ENCODE peak calls at places on chromosomes 11 and 22, in nine cellular contexts. One of them, this sample, is unnamed.

GRCh38 chr11:88335284-88335683 is 2.3 kb downstream of the CTSC start:
- DNase-seq in skeletal muscle cell: no peak
- DNase-seq in right cardiac atrium: no peak
- DNase-seq in AG04449: no peak
- DNase-seq in cardiac fibroblast: no peak
- DNase-seq in cardiac muscle cell: peak; percentile 28
- DNase-seq in fibroblast of villous mesenchyme: peak; percentile 23
- DNase-seq in GM23248: no peak
- DNase-seq in mesenchymal stem cell: no peak
- DNase-seq in this sample: no peak

GRCh38 chr11:23232652-23233051 is 372.4 kb upstream of the CCDC179 start:
- DNase-seq in fibroblast of villous mesenchyme: no peak
- DNase-seq in cardiac fibroblast: no peak
- DNase-seq in GM23248: peak; percentile 4
- DNase-seq in right cardiac atrium: no peak
- DNase-seq in mesenchymal stem cell: no peak
- DNase-seq in cardiac muscle cell: no peak
- DNase-seq in skeletal muscle cell: no peak
- DNase-seq in AG04449: no peak
- DNase-seq in this sample: no peak

GRCh38 chr11:125701858-125702621 is 21.4 kb upstream of the ACRV1 start:
- DNase-seq in mesenchymal stem cell: no peak
- DNase-seq in AG04449: no peak
- DNase-seq in skeletal muscle cell: no peak
- DNase-seq in fibroblast of villous mesenchyme: no peak
- DNase-seq in cardiac muscle cell: no peak
- DNase-seq in GM23248: no peak
- DNase-seq in cardiac fibroblast: no peak
- DNase-seq in right cardiac atrium: no peak
- DNase-seq in this sample: no peak

GRCh38 chr11:15148181-15148580 is 33.5 kb downstream of the INSC start:
- DNase-seq in GM23248: peak; percentile 54
- DNase-seq in skeletal muscle cell: peak; percentile 50
- DNase-seq in cardiac fibroblast: peak; percentile 47
- DNase-seq in right cardiac atrium: no peak
- DNase-seq in fibroblast of villous mesenchyme: no peak
- DNase-seq in mesenchymal stem cell: no peak
- DNase-seq in cardiac muscle cell: no peak
- DNase-seq in AG04449: no peak
- DNase-seq in this sample: no peak

GRCh38 chr22:44547371-44547770 is 49.3 kb upstream of the RTL6 start:
- DNase-seq in skeletal muscle cell: no peak
- DNase-seq in mesenchymal stem cell: no peak
- DNase-seq in cardiac fibroblast: no peak
- DNase-seq in GM23248: no peak
- DNase-seq in right cardiac atrium: no peak
- DNase-seq in fibroblast of villous mesenchyme: no peak
- DNase-seq in AG04449: no peak
- DNase-seq in cardiac muscle cell: no peak
- DNase-seq in this sample: no peak

GRCh38 chr11:27468643-27469332 is 3.8 kb downstream of the LGR4 start:
- DNase-seq in GM23248: peak; percentile 88
- DNase-seq in cardiac fibroblast: peak; percentile 84
- DNase-seq in cardiac muscle cell: no peak
- DNase-seq in AG04449: no peak
- DNase-seq in mesenchymal stem cell: peak; percentile 75
- DNase-seq in skeletal muscle cell: no peak
- DNase-seq in right cardiac atrium: no peak
- DNase-seq in fibroblast of villous mesenchyme: no peak
- DNase-seq in this sample: no peak

GRCh38 chr22:50684501-50684900 is 11.9 kb downstream of the SHANK3 start:
- DNase-seq in fibroblast of villous mesenchyme: no peak
- DNase-seq in right cardiac atrium: no peak
- DNase-seq in AG04449: no peak
- DNase-seq in mesenchymal stem cell: no peak
- DNase-seq in skeletal muscle cell: no peak
- DNase-seq in cardiac fibroblast: no peak
- DNase-seq in cardiac muscle cell: no peak
- DNase-seq in GM23248: no peak
- DNase-seq in this sample: no peak

GRCh38 chr11:126319374-126319740 is 15.5 kb downstream of the DCPS start:
- DNase-seq in right cardiac atrium: no peak
- DNase-seq in AG04449: no peak
- DNase-seq in skeletal muscle cell: no peak
- DNase-seq in cardiac muscle cell: no peak
- DNase-seq in GM23248: peak; percentile 61
- DNase-seq in fibroblast of villous mesenchyme: peak; percentile 26
- DNase-seq in cardiac fibroblast: no peak
- DNase-seq in mesenchymal stem cell: no peak
- DNase-seq in this sample: no peak

GRCh38 chr11:44258839-44259420 is 51.0 kb downstream of the ALX4 start:
- DNase-seq in skeletal muscle cell: no peak
- DNase-seq in cardiac muscle cell: no peak
- DNase-seq in GM23248: no peak
- DNase-seq in right cardiac atrium: no peak
- DNase-seq in AG04449: no peak
- DNase-seq in fibroblast of villous mesenchyme: no peak
- DNase-seq in mesenchymal stem cell: no peak
- DNase-seq in cardiac fibroblast: no peak
- DNase-seq in this sample: no peak

GRCh38 chr11:128522943-128523518 is 64.3 kb downstream of the ETS1 start:
- DNase-seq in skeletal muscle cell: no peak
- DNase-seq in cardiac muscle cell: no peak
- DNase-seq in fibroblast of villous mesenchyme: no peak
- DNase-seq in AG04449: no peak
- DNase-seq in right cardiac atrium: no peak
- DNase-seq in cardiac fibroblast: no peak
- DNase-seq in GM23248: peak; percentile 57
- DNase-seq in mesenchymal stem cell: peak; percentile 47
- DNase-seq in this sample: no peak

GRCh38 chr11:26621147-26621546 is 49.1 kb upstream of the MUC15 start:
- DNase-seq in cardiac muscle cell: peak; percentile 33
- DNase-seq in fibroblast of villous mesenchyme: peak; percentile 25
- DNase-seq in cardiac fibroblast: peak; percentile 91
- DNase-seq in AG04449: peak; percentile 81
- DNase-seq in right cardiac atrium: no peak
- DNase-seq in skeletal muscle cell: peak; percentile 90
- DNase-seq in GM23248: peak; percentile 93
- DNase-seq in mesenchymal stem cell: peak; percentile 73
- DNase-seq in this sample: peak; percentile 16

GRCh38 chr11:70625921-70626518 is 227.7 kb downstream of the CTTN start:
- DNase-seq in right cardiac atrium: no peak
- DNase-seq in GM23248: no peak
- DNase-seq in cardiac muscle cell: no peak
- DNase-seq in mesenchymal stem cell: no peak
- DNase-seq in fibroblast of villous mesenchyme: no peak
- DNase-seq in AG04449: no peak
- DNase-seq in skeletal muscle cell: no peak
- DNase-seq in cardiac fibroblast: no peak
- DNase-seq in this sample: no peak

GRCh38 chr11:128625316-128625715 is 38.0 kb upstream of the ETS1 start:
- DNase-seq in right cardiac atrium: no peak
- DNase-seq in cardiac fibroblast: no peak
- DNase-seq in GM23248: no peak
- DNase-seq in AG04449: no peak
- DNase-seq in fibroblast of villous mesenchyme: no peak
- DNase-seq in skeletal muscle cell: no peak
- DNase-seq in cardiac muscle cell: no peak
- DNase-seq in mesenchymal stem cell: no peak
- DNase-seq in this sample: no peak

GRCh38 chr11:58575377-58576020 is at the start of gene LPXN:
- DNase-seq in cardiac muscle cell: peak; percentile 16
- DNase-seq in AG04449: no peak
- DNase-seq in right cardiac atrium: no peak
- DNase-seq in fibroblast of villous mesenchyme: no peak
- DNase-seq in GM23248: peak; percentile 95
- DNase-seq in cardiac fibroblast: peak; percentile 79
- DNase-seq in skeletal muscle cell: no peak
- DNase-seq in mesenchymal stem cell: peak; percentile 18
- DNase-seq in this sample: no peak

GRCh38 chr11:87347441-87347840 is 309.7 kb downstream of the TMEM135 start:
- DNase-seq in fibroblast of villous mesenchyme: no peak
- DNase-seq in mesenchymal stem cell: no peak
- DNase-seq in GM23248: no peak
- DNase-seq in right cardiac atrium: no peak
- DNase-seq in AG04449: no peak
- DNase-seq in cardiac fibroblast: no peak
- DNase-seq in cardiac muscle cell: no peak
- DNase-seq in skeletal muscle cell: no peak
- DNase-seq in this sample: no peak

GRCh38 chr22:26481112-26481693 is 2.4 kb downstream of the HPS4 start:
- DNase-seq in right cardiac atrium: no peak
- DNase-seq in cardiac muscle cell: no peak
- DNase-seq in GM23248: no peak
- DNase-seq in skeletal muscle cell: no peak
- DNase-seq in cardiac fibroblast: no peak
- DNase-seq in mesenchymal stem cell: no peak
- DNase-seq in AG04449: no peak
- DNase-seq in fibroblast of villous mesenchyme: no peak
- DNase-seq in this sample: no peak
- H3K4me3 ChIP-seq in right cardiac atrium: no peak overlapping the region
- H3K4me3 ChIP-seq in cardiac muscle cell: no peak overlapping the region
- H3K4me3 ChIP-seq in GM23248: no peak overlapping the region
- H3K4me3 ChIP-seq in skeletal muscle cell: no peak overlapping the region
- H3K4me3 ChIP-seq in cardiac fibroblast: no peak overlapping the region
- H3K4me3 ChIP-seq in mesenchymal stem cell: no peak overlapping the region
- H3K4me3 ChIP-seq in AG04449: no peak overlapping the region
- H3K4me3 ChIP-seq in fibroblast of villous mesenchyme: no peak overlapping the region
- H3K4me3 ChIP-seq in this sample: no peak overlapping the region

DNA sequence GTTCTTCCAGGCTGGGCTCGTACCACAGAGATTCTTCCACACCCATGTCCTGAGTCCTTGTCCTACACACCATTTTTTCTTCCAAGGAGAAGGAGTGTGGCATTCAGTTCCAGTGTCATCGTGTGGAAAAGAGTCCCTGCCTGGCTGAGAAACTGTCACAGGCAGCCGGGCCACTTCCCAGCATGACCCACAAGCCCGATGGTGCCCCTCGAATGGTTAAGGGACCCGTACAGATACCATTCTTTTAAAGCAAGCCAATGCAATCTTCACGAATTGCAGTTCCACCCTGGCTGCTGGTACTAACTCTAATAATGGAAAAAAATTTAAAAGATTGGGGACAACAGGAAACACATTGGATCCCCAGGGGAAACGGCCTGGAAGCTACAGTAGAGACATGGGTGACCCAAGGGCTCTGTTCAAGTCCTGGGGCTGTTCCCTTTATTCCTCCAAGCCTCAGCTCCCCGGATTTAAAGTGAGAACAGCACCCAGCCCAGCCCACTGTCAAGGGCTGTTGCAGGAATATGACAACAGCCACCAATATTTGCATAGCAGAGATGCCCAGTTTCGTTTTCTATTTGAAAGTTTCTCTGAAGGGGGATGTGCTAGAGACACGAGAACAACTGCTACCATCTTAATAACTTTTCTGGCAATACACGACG is 80.9 kb upstream of the WNT7B start:
- DNase-seq in skeletal muscle cell: no peak
- DNase-seq in AG04449: no peak
- DNase-seq in right cardiac atrium: no peak
- DNase-seq in cardiac muscle cell: peak; percentile 51
- DNase-seq in fibroblast of villous mesenchyme: peak; percentile 81
- DNase-seq in mesenchymal stem cell: no peak
- DNase-seq in cardiac fibroblast: peak; percentile 81
- DNase-seq in GM23248: peak; percentile 85
- DNase-seq in this sample: no peak
- H3K4me3 ChIP-seq in skeletal muscle cell: no peak overlapping the region
- H3K4me3 ChIP-seq in AG04449: peak overlapping the region; percentile 36
- H3K4me3 ChIP-seq in right cardiac atrium: peak overlapping the region; percentile 38
- H3K4me3 ChIP-seq in cardiac muscle cell: no peak overlapping the region
- H3K4me3 ChIP-seq in fibroblast of villous mesenchyme: peak overlapping the region; percentile 33
- H3K4me3 ChIP-seq in mesenchymal stem cell: no peak overlapping the region
- H3K4me3 ChIP-seq in cardiac fibroblast: no peak overlapping the region
- H3K4me3 ChIP-seq in GM23248: peak overlapping the region; percentile 77
- H3K4me3 ChIP-seq in this sample: peak overlapping the region; percentile 58

GRCh38 chr11:64786308-64786707 is 8.0 kb upstream of the SF1 start:
- DNase-seq in GM23248: no peak
- DNase-seq in fibroblast of villous mesenchyme: no peak
- DNase-seq in mesenchymal stem cell: no peak
- DNase-seq in cardiac muscle cell: no peak
- DNase-seq in right cardiac atrium: peak; percentile 5
- DNase-seq in AG04449: no peak
- DNase-seq in cardiac fibroblast: no peak
- DNase-seq in skeletal muscle cell: no peak
- DNase-seq in this sample: no peak
- H3K4me3 ChIP-seq in GM23248: no peak overlapping the region
- H3K4me3 ChIP-seq in fibroblast of villous mesenchyme: no peak overlapping the region
- H3K4me3 ChIP-seq in mesenchymal stem cell: no peak overlapping the region
- H3K4me3 ChIP-seq in cardiac muscle cell: no peak overlapping the region
- H3K4me3 ChIP-seq in right cardiac atrium: no peak overlapping the region
- H3K4me3 ChIP-seq in AG04449: no peak overlapping the region
- H3K4me3 ChIP-seq in cardiac fibroblast: no peak overlapping the region
- H3K4me3 ChIP-seq in skeletal muscle cell: no peak overlapping the region
- H3K4me3 ChIP-seq in this sample: no peak overlapping the region

GRCh38 chr11:2188745-2189144 is 17.1 kb upstream of the TH start:
- DNase-seq in fibroblast of villous mesenchyme: no peak
- DNase-seq in cardiac muscle cell: no peak
- DNase-seq in AG04449: no peak
- DNase-seq in GM23248: no peak
- DNase-seq in mesenchymal stem cell: no peak
- DNase-seq in right cardiac atrium: no peak
- DNase-seq in skeletal muscle cell: no peak
- DNase-seq in cardiac fibroblast: no peak
- DNase-seq in this sample: no peak

GRCh38 chr11:2189938-2190669 is 18.5 kb upstream of the TH start:
- DNase-seq in fibroblast of villous mesenchyme: no peak
- DNase-seq in skeletal muscle cell: no peak
- DNase-seq in cardiac fibroblast: no peak
- DNase-seq in right cardiac atrium: no peak
- DNase-seq in GM23248: no peak
- DNase-seq in mesenchymal stem cell: no peak
- DNase-seq in cardiac muscle cell: no peak
- DNase-seq in AG04449: no peak
- DNase-seq in this sample: no peak

GRCh38 chr11:2185324-2186085 is 13.9 kb upstream of the TH start:
- DNase-seq in cardiac muscle cell: no peak
- DNase-seq in GM23248: no peak
- DNase-seq in right cardiac atrium: no peak
- DNase-seq in cardiac fibroblast: no peak
- DNase-seq in mesenchymal stem cell: no peak
- DNase-seq in fibroblast of villous mesenchyme: no peak
- DNase-seq in AG04449: no peak
- DNase-seq in skeletal muscle cell: no peak
- DNase-seq in this sample: no peak

GRCh38 chr11:2187267-2187707 is 15.7 kb upstream of the TH start:
- DNase-seq in mesenchymal stem cell: no peak
- DNase-seq in cardiac muscle cell: no peak
- DNase-seq in cardiac fibroblast: no peak
- DNase-seq in fibroblast of villous mesenchyme: no peak
- DNase-seq in skeletal muscle cell: no peak
- DNase-seq in AG04449: no peak
- DNase-seq in GM23248: no peak
- DNase-seq in right cardiac atrium: no peak
- DNase-seq in this sample: no peak

GRCh38 chr11:2186669-2187266 is 15.2 kb upstream of the TH start:
- DNase-seq in mesenchymal stem cell: peak; percentile 8
- DNase-seq in cardiac muscle cell: peak; percentile 30
- DNase-seq in GM23248: peak; percentile 66
- DNase-seq in AG04449: no peak
- DNase-seq in right cardiac atrium: no peak
- DNase-seq in fibroblast of villous mesenchyme: no peak
- DNase-seq in skeletal muscle cell: no peak
- DNase-seq in cardiac fibroblast: peak; percentile 26
- DNase-seq in this sample: no peak
- H3K4me3 ChIP-seq in mesenchymal stem cell: no peak overlapping the region
- H3K4me3 ChIP-seq in cardiac muscle cell: no peak overlapping the region
- H3K4me3 ChIP-seq in GM23248: no peak overlapping the region
- H3K4me3 ChIP-seq in AG04449: no peak overlapping the region
- H3K4me3 ChIP-seq in right cardiac atrium: no peak overlapping the region
- H3K4me3 ChIP-seq in fibroblast of villous mesenchyme: no peak overlapping the region
- H3K4me3 ChIP-seq in skeletal muscle cell: no peak overlapping the region
- H3K4me3 ChIP-seq in cardiac fibroblast: no peak overlapping the region
- H3K4me3 ChIP-seq in this sample: no peak overlapping the region